ENCODE peak calls at places on chromosomes 2 and 18, in ten cellular contexts. B, S, Q, H, N, P, A, O, X and T are unnamed samples.

GRCh38 chr18:35582899-35583558 is 1.5 kb downstream of the GALNT1 start:
- DNase-seq in B (no peak), S (no peak), Q (no peak), H (no peak), N (no peak), P (no peak), A (no peak), O (no peak), X (peak), T (no peak)

GRCh38 chr18:8949206-8949605 is 153.3 kb upstream of the NDUFV2 start:
- DNase-seq in B (no peak), S (no peak), Q (peak), H (no peak), N (no peak), P (no peak), A (no peak), O (no peak), X (no peak), T (no peak)

GRCh38 chr2:12510070-12510469 is 206.7 kb upstream of the TRIB2 start:
- DNase-seq in B (no peak), S (no peak), Q (no peak), H (no peak), N (no peak), P (no peak), A (no peak), O (no peak), X (no peak), T (no peak)

GRCh38 chr2:101900375-101900774 is 91.4 kb upstream of the IL1R2 start:
- DNase-seq in B (no peak), S (no peak), Q (no peak), H (no peak), N (no peak), P (no peak), A (no peak), O (no peak), X (no peak), T (peak)

GRCh38 chr2:127256381-127256780 is 36.3 kb upstream of the CYP27C1 start:
- DNase-seq in B (no peak), S (no peak), Q (no peak), H (no peak), N (no peak), P (no peak), A (no peak), O (no peak), X (no peak), T (no peak)

GRCh38 chr2:237864030-237864931 is 4.9 kb downstream of the RAMP1 start:
- DNase-seq in B (peak), S (peak), Q (no peak), H (no peak), N (no peak), P (no peak), A (no peak), O (no peak), X (no peak), T (no peak)

GRCh38 chr2:153163055-153163454 is 315.5 kb downstream of the RPRM start:
- DNase-seq in B (no peak), S (no peak), Q (no peak), H (no peak), N (peak), P (no peak), A (no peak), O (no peak), X (no peak), T (no peak)

GRCh38 chr18:79974025-79974424 is 9.6 kb downstream of the HSBP1L1 start:
- DNase-seq in B (no peak), S (no peak), Q (no peak), H (no peak), N (no peak), P (no peak), A (no peak), O (no peak), X (no peak), T (no peak)

GRCh38 chr2:238946586-238947242 is 98.8 kb downstream of the TWIST2 start:
- DNase-seq in B (peak), S (no peak), Q (peak), H (peak), N (no peak), P (no peak), A (no peak), O (no peak), X (no peak), T (no peak)

GRCh38 chr18:60053747-60054304 is 154.0 kb downstream of the PMAIP1 start:
- DNase-seq in B (no peak), S (no peak), Q (no peak), H (no peak), N (peak), P (no peak), A (no peak), O (peak), X (peak), T (peak)

GRCh38 chr18:10453885-10454772 is at the start of gene APCDD1:
- DNase-seq in B (no peak), S (peak), Q (peak), H (peak), N (peak), P (peak), A (no peak), O (no peak), X (no peak), T (peak)

GRCh38 chr2:158748925-158749590 is 46.1 kb upstream of the DAPL1 start:
- DNase-seq in B (no peak), S (no peak), Q (no peak), H (no peak), N (no peak), P (peak), A (no peak), O (no peak), X (no peak), T (no peak)

GRCh38 chr2:238244151-238244550 is 4.3 kb upstream of the HES6 start:
- DNase-seq in B (no peak), S (no peak), Q (no peak), H (no peak), N (no peak), P (no peak), A (no peak), O (no peak), X (no peak), T (no peak)

GRCh38 chr2:225334524-225334923 is 65.0 kb upstream of the NYAP2 start:
- DNase-seq in B (no peak), S (no peak), Q (no peak), H (no peak), N (no peak), P (no peak), A (no peak), O (no peak), X (peak), T (no peak)

GRCh38 chr18:7273301-7273911 is 42.5 kb downstream of the LRRC30 start:
- DNase-seq in B (peak), S (peak), Q (no peak), H (peak), N (peak), P (peak), A (peak), O (no peak), X (peak), T (peak)

GRCh38 chr2:119198267-119198840 is 25.3 kb upstream of the STEAP3 start:
- DNase-seq in B (peak), S (no peak), Q (no peak), H (no peak), N (no peak), P (no peak), A (no peak), O (no peak), X (peak), T (no peak)

GRCh38 chr2:37026050-37026449 is 58.1 kb downstream of the HEATR5B start:
- DNase-seq in B (no peak), S (no peak), Q (no peak), H (no peak), N (no peak), P (no peak), A (no peak), O (no peak), X (no peak), T (peak)

GRCh38 chr2:187916799-187917198 is 362.6 kb upstream of the TFPI start:
- DNase-seq in B (no peak), S (no peak), Q (no peak), H (no peak), N (no peak), P (no peak), A (no peak), O (no peak), X (no peak), T (no peak)

GRCh38 chr18:70295633-70296188 is 6.9 kb downstream of the SOCS6 start:
- DNase-seq in B (no peak), S (no peak), Q (no peak), H (no peak), N (no peak), P (no peak), A (no peak), O (no peak), X (no peak), T (no peak)

GRCh38 chr18:13433685-13434084 is 215.1 kb downstream of the LDLRAD4 start:
- DNase-seq in B (no peak), S (no peak), Q (no peak), H (no peak), N (no peak), P (no peak), A (no peak), O (no peak), X (no peak), T (no peak)

GRCh38 chr2:231887756-231888155 is 38.4 kb downstream of the NPPC start:
- DNase-seq in B (peak), S (no peak), Q (no peak), H (no peak), N (no peak), P (no peak), A (no peak), O (no peak), X (no peak), T (no peak)

GRCh38 chr2:99787011-99787410 is 297.2 kb upstream of the REV1 start:
- DNase-seq in B (no peak), S (no peak), Q (no peak), H (no peak), N (no peak), P (no peak), A (no peak), O (no peak), X (no peak), T (no peak)

GRCh38 chr2:142425551-142425950 is 294.7 kb upstream of the LRP1B start:
- DNase-seq in B (no peak), S (no peak), Q (no peak), H (no peak), N (no peak), P (no peak), A (no peak), O (no peak), X (no peak), T (no peak)

GRCh38 chr2:26559556-26559955 is 81.6 kb downstream of the CIB4 start:
- DNase-seq in B (peak), S (peak), Q (peak), H (peak), N (no peak), P (no peak), A (no peak), O (no peak), X (no peak), T (no peak)
- TF ChIP-seq CTCF in B (no peak), S (no peak), Q (no peak), H (no peak), N (no peak), P (no peak), A (no peak), O (no peak), X (no peak), T (no peak)

DNA sequence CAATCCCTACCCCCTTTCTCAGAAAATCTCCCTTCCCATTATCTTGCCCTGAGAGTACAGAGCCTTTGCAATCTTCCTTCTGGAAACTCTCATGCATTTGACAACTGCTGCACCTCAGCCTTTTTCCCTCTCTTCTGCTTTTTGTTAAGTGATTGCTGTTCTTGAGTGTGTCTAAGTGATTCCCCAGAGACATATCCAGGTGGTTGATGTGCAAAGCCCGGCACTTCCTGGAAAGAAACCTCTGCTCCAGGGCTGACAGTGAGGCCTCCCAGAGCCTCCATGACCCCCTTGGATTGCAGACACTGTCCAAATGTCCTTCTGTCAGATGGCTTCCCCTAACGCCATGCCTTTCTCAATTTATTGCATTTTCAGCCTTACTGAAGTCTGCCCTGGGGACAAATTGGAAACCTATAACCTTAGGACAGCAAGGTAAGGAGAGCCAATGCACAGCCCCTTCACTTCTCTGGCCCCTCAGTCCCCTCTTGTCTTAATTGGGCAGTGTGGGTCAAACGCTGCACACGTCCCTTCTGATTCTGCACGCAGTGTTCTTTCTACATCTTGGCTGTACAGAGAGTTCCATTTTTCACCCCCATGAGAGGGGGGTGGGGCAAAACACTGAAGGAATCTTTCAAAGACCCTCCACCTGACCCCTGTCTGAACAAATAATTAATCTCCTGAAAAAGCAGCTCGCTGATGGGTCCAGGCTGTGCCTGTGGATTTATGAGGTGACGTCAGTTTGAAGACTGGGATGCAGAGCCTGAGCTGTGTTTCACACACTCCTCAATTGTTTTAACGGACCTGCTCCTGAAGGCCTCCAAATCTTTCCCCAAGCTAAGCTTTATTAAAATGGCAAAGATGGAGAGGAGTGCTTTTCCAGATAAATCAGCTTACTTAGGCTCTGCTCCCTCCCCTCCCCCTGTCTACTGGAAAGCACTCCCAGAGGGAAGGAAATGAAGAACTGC is 389.9 kb upstream of the TNP1 start:
- DNase-seq in B (no peak), S (no peak), Q (no peak), H (no peak), N (peak), P (no peak), A (no peak), O (no peak), X (no peak), T (no peak)
- H3K27ac ChIP-seq in B (no peak), S (peak), Q (no peak), H (no peak), N (peak), P (no peak), A (peak), O (no peak), X (no peak), T (no peak)

GRCh38 chr18:62659698-62660097 is 55.6 kb upstream of the PHLPP1 start:
- DNase-seq in B (no peak), S (no peak), Q (no peak), H (no peak), N (no peak), P (no peak), A (no peak), O (no peak), X (no peak), T (no peak)
- TF ChIP-seq CTCF in B (no peak), S (no peak), Q (no peak), H (no peak), N (no peak), P (no peak), A (no peak), O (no peak), X (no peak), T (no peak)

GRCh38 chr2:39631715-39632114 is 34.0 kb upstream of the TMEM178A start:
- DNase-seq in B (no peak), S (no peak), Q (no peak), H (no peak), N (peak), P (peak), A (no peak), O (peak), X (peak), T (peak)
- H3K27ac ChIP-seq in B (no peak), S (no peak), Q (no peak), H (no peak), N (no peak), P (no peak), A (no peak), O (peak), X (peak), T (no peak)

GRCh38 chr2:98281607-98282006 is 64.6 kb upstream of the CNGA3 start:
- DNase-seq in B (no peak), S (no peak), Q (no peak), H (no peak), N (no peak), P (no peak), A (no peak), O (no peak), X (no peak), T (no peak)

GRCh38 chr2:98282109-98282508 is 64.1 kb upstream of the CNGA3 start:
- DNase-seq in B (no peak), S (no peak), Q (no peak), H (no peak), N (no peak), P (no peak), A (no peak), O (no peak), X (no peak), T (no peak)

GRCh38 chr2:98278074-98278473 is 68.2 kb upstream of the CNGA3 start:
- DNase-seq in B (no peak), S (no peak), Q (no peak), H (no peak), N (no peak), P (no peak), A (no peak), O (no peak), X (no peak), T (no peak)

GRCh38 chr2:98277156-98277859 is 68.9 kb upstream of the CNGA3 start:
- DNase-seq in B (no peak), S (no peak), Q (no peak), H (no peak), N (peak), P (no peak), A (no peak), O (no peak), X (no peak), T (no peak)

GRCh38 chr2:98280376-98281102 is 65.7 kb upstream of the CNGA3 start:
- DNase-seq in B (no peak), S (no peak), Q (no peak), H (no peak), N (no peak), P (no peak), A (no peak), O (no peak), X (no peak), T (no peak)
- TF ChIP-seq CTCF in B (no peak), S (no peak), Q (no peak), H (no peak), N (no peak), P (no peak), A (no peak), O (no peak), X (no peak), T (no peak)

GRCh38 chr2:66567742-66568141 is 132.8 kb downstream of the MEIS1 start:
- DNase-seq in B (no peak), S (no peak), Q (no peak), H (no peak), N (no peak), P (no peak), A (no peak), O (no peak), X (no peak), T (no peak)
- H3K27ac ChIP-seq in B (no peak), S (no peak), Q (no peak), H (no peak), N (no peak), P (no peak), A (no peak), O (no peak), X (no peak), T (no peak)

GRCh38 chr2:74137651-74138050 is 10.1 kb downstream of the BOLA3 start:
- DNase-seq in B (no peak), S (no peak), Q (no peak), H (no peak), N (no peak), P (no peak), A (no peak), O (no peak), X (no peak), T (no peak)

GRCh38 chr2:74142340-74142739 is 5.4 kb downstream of the BOLA3 start:
- DNase-seq in B (no peak), S (no peak), Q (no peak), H (no peak), N (no peak), P (no peak), A (no peak), O (no peak), X (no peak), T (no peak)

GRCh38 chr2:74138219-74138951 is 9.3 kb downstream of the BOLA3 start:
- DNase-seq in B (no peak), S (no peak), Q (no peak), H (no peak), N (no peak), P (no peak), A (no peak), O (no peak), X (no peak), T (no peak)

DNA sequence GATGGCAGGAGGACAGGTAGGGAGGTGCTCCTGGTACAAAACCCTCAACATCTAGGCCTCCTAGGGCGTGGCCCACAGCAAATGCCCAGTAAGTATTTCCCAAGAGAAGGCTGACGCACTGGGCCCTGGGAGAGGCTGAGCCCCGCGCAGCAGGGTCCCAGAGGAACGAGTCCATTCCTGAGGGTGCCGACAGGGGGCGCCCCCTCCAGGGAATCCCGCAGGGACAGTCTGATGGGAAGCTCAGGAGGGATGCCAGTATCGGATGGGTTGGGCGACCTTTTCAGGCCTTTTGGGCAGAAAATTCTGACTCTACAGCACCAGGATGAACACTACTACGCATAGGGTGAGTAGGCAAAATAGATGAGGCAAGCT is 8.8 kb downstream of the BOLA3 start:
- DNase-seq in B (no peak), S (no peak), Q (no peak), H (no peak), N (no peak), P (no peak), A (no peak), O (no peak), X (no peak), T (no peak)
- TF ChIP-seq CTCF in B (no peak), S (no peak), Q (no peak), H (no peak), N (no peak), P (no peak), A (no peak), O (peak), X (peak), T (no peak)